ENCODE peak calls at places on chromosome 4, in ten cellular contexts. Q, X, V, K, Y, R, W, H, S and Z are unnamed samples.

GRCh38 chr4:184447664-184448063 is 26.7 kb downstream of the IRF2 start:
- DNase-seq in Q (no peak), X (no peak), V (no peak), K (no peak), Y (no peak), R (no peak), W (no peak), H (no peak), S (no peak), Z (no peak)

GRCh38 chr4:13182136-13182535 is 302.0 kb downstream of the RAB28 start:
- DNase-seq in Q (no peak), X (no peak), V (no peak), K (no peak), Y (no peak), R (no peak), W (no peak), H (no peak), S (no peak), Z (no peak)

GRCh38 chr4:47543331-47543730 is 58.3 kb downstream of the ATP10D start:
- DNase-seq in Q (no peak), X (no peak), V (no peak), K (no peak), Y (peak; percentile 54), R (no peak), W (no peak), H (no peak), S (no peak), Z (no peak)

GRCh38 chr4:186628058-186628711 is 72.8 kb upstream of the MTNR1A start:
- DNase-seq in Q (no peak), X (no peak), V (no peak), K (no peak), Y (no peak), R (no peak), W (no peak), H (no peak), S (peak; percentile 44), Z (no peak)

GRCh38 chr4:7309176-7309575 is 116.8 kb downstream of the SORCS2 start:
- DNase-seq in Q (no peak), X (no peak), V (peak; percentile 43), K (no peak), Y (no peak), R (no peak), W (no peak), H (peak; percentile 8), S (no peak), Z (no peak)

GRCh38 chr4:157226035-157226434 is 5.5 kb downstream of the GRIA2 start:
- DNase-seq in Q (no peak), X (no peak), V (no peak), K (no peak), Y (no peak), R (no peak), W (no peak), H (no peak), S (no peak), Z (no peak)

GRCh38 chr4:76753814-76754213 is 144.1 kb downstream of the SOWAHB start:
- DNase-seq in Q (peak; percentile 86), X (no peak), V (no peak), K (no peak), Y (peak; percentile 96), R (no peak), W (no peak), H (no peak), S (no peak), Z (no peak)

GRCh38 chr4:64721106-64721505 is 311.9 kb upstream of the TECRL start:
- DNase-seq in Q (no peak), X (no peak), V (no peak), K (no peak), Y (no peak), R (no peak), W (no peak), H (no peak), S (no peak), Z (no peak)

GRCh38 chr4:126839066-126839465 is 793.7 kb upstream of the INTU start:
- DNase-seq in Q (peak; percentile 12), X (no peak), V (no peak), K (no peak), Y (peak; percentile 44), R (no peak), W (no peak), H (no peak), S (no peak), Z (no peak)

DNA sequence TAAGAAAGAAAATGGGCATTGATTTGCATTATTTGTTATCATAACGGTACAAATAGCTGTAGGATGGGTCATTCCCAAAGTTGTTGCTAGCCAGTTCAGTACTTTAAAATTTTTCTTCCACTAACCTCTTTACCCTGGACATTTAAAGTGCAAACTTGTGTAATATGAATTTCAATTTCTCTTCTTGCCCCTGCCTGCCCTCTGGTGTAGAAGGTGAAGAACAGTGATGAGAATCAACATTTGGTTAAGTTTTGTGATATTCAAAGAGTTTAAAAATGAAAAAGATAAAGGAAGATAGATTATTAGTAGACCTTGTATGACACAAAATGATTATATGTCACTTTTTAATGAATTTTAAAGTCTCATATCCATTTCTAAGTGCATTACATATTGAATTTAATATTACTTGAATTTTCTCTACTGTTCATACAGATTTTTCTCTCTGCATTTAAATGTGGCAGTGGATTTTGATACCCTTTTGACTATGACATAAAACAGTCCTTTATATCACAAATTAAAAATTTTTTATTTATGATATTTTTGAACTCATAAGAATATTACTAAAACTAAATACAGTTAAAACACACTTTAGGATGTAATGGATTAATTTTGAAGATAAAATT is 337.7 kb downstream of the BMPR1B start:
- DNase-seq in Q (peak; percentile 58), X (no peak), V (peak; percentile 47), K (no peak), Y (peak; percentile 66), R (peak; percentile 15), W (no peak), H (no peak), S (peak; percentile 41), Z (no peak)
- TF ChIP-seq CTCF in Q (peak; percentile 35), X (peak; percentile 61), V (peak; percentile 66), K (no peak), Y (peak; percentile 90), R (peak; percentile 23), W (peak; percentile 48), H (peak; percentile 11), S (peak; percentile 76), Z (peak; percentile 82)

GRCh38 chr4:99879458-99879857 is 14.8 kb downstream of the LAMTOR3 start:
- DNase-seq in Q (no peak), X (no peak), V (no peak), K (no peak), Y (no peak), R (no peak), W (no peak), H (no peak), S (no peak), Z (no peak)

GRCh38 chr4:99885687-99886086 is 8.5 kb downstream of the LAMTOR3 start:
- DNase-seq in Q (no peak), X (no peak), V (no peak), K (no peak), Y (no peak), R (no peak), W (no peak), H (no peak), S (no peak), Z (no peak)

GRCh38 chr4:99887837-99888236 is 6.4 kb downstream of the LAMTOR3 start:
- DNase-seq in Q (no peak), X (no peak), V (no peak), K (no peak), Y (peak; percentile 41), R (no peak), W (no peak), H (no peak), S (no peak), Z (no peak)

GRCh38 chr4:99886146-99886545 is 8.1 kb downstream of the LAMTOR3 start:
- DNase-seq in Q (no peak), X (no peak), V (no peak), K (no peak), Y (no peak), R (no peak), W (no peak), H (no peak), S (no peak), Z (no peak)

DNA sequence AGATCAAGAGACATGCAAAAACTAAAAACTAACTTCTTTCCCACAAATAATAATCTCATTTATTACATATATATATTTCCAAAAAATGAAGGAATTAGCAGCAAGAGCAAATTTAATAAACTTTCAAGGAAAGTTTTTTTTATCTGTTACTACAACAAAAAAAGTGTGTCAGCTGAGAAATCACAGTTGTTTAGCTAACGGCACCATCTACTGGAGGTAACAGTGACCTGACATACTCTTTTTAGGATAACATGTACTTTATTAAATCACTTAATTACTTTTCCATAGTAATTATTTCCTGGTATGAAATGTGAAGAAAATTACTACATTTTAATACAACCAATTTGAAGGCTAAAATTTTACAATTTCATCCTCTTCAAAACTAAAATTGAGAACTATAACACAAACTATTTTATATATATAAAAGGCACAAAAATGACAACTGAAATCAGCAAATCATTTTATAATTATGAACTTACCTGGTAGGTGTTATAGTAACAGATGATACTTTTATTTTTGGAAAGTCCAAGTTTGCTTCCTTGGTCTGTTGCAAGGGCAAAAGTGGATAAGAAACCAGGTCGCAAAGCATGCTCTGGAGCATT is 9.1 kb downstream of the LAMTOR3 start:
- DNase-seq in Q (peak; percentile 33), X (no peak), V (peak; percentile 51), K (no peak), Y (peak; percentile 44), R (peak; percentile 17), W (no peak), H (no peak), S (peak; percentile 66), Z (no peak)
- TF ChIP-seq CTCF in Q (peak; percentile 20), X (peak; percentile 33), V (peak; percentile 40), K (peak; percentile 43), Y (peak; percentile 59), R (no peak), W (peak; percentile 60), H (no peak), S (peak; percentile 88), Z (peak; percentile 78)

DNA sequence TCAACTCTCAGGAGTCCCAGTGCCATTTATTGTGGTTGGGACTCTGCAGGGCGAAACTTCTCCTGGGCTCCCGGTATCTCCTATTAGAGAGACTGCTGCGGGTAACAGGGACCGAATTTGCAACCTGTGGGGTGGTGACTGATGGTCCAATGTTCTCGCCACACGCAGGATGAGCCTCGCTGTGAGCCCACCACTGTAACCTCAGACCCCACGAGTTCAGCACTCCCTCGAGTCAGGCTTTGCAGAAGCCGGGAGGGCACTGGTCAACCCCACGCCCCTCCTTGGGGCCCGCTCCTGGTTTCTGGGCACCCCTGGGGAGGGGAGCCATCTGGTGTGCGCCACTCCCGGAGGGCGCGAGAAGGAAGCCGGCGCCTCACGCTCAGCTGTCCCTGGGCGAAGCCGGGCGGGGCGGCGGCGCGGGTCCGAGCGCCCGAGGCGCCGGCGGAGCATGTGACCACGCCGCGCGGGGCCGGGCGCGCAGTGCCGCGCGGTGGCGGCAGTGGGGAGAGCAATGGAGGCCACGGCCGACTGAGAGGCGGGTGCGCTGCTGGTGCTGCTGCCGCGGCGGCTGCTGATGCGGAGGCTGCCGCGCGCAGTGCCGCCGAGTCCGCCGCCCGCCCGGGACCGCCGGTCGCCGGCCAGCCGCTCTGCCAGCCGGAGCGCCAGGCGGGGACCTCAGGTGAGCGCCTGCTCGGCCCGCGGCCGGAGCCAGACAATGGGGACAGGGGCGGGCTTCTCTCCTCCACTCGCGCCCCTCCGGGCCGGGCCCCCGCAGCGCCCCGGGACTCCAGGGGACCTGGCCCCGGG is 100.1 kb downstream of the CEP135 start:
- DNase-seq in Q (peak; percentile 46), X (no peak), V (peak; percentile 86), K (peak; percentile 83), Y (peak; percentile 31), R (peak; percentile 76), W (peak; percentile 16), H (peak; percentile 85), S (peak; percentile 89), Z (peak; percentile 86)
- TF ChIP-seq CTCF in Q (peak; percentile 51), X (no peak), V (peak; percentile 37), K (peak; percentile 41), Y (peak; percentile 11), R (peak; percentile 15), W (peak; percentile 51), H (peak; percentile 15), S (no peak), Z (peak; percentile 59)

GRCh38 chr4:117326091-117326490 is 240.7 kb upstream of the TRAM1L1 start:
- DNase-seq in Q (no peak), X (no peak), V (no peak), K (no peak), Y (no peak), R (no peak), W (no peak), H (no peak), S (no peak), Z (no peak)
- TF ChIP-seq CTCF in Q (no peak), X (no peak), V (no peak), K (no peak), Y (no peak), R (no peak), W (no peak), H (no peak), S (no peak), Z (no peak)